ENCODE peak calls at places on chromosomes 4 and X, in ten cellular contexts. Q is naive thymus-derived CD8-positive, alpha-beta T cell; I is head of caudate nucleus; R is gastrocnemius medialis; W is CD8-positive, alpha-beta T cell; A is astrocyte of the hippocampus; B is NCI-H1092; V is pancreas; G is dorsolateral prefrontal cortex; J is stomach. S is an unnamed sample.
A peak's percentile ranks its signal among the peaks of the same experiment; 100 is the strongest.

GRCh38 chr4:7425591-7426468 is 8.9 kb downstream of the PSAPL1 start:
- DNase-seq in Q (no peak), R (no peak), G (no peak), J (peak; percentile 23), A (no peak), B (no peak), W (no peak), I (peak; percentile 11), V (no peak), S (no peak)

GRCh38 chrX:68748030-68748429 is 80.8 kb upstream of the EFNB1 start:
- DNase-seq in B (no peak), W (no peak), Q (no peak), I (no peak), G (no peak), A (no peak), R (no peak), V (no peak), J (no peak), S (no peak)

GRCh38 chrX:111100191-111100590 is 4.2 kb downstream of the PAK3 start:
- DNase-seq in R (no peak), V (no peak), G (no peak), Q (peak; percentile 41), I (no peak), J (no peak), B (peak; percentile 40), W (no peak), A (peak; percentile 60), S (peak; percentile 13)

GRCh38 chrX:21778236-21778635 is 20.3 kb upstream of the SMPX start:
- DNase-seq in G (no peak), Q (no peak), V (no peak), A (no peak), I (no peak), W (no peak), J (no peak), B (no peak), R (no peak), S (no peak)

GRCh38 chr4:22552802-22553201 is 36.9 kb upstream of the ADGRA3 start:
- DNase-seq in W (no peak), J (no peak), V (no peak), R (no peak), G (no peak), I (no peak), B (no peak), Q (no peak), A (no peak), S (no peak)

GRCh38 chr4:19523964-19524363 is 727.7 kb upstream of the SLIT2 start:
- DNase-seq in B (no peak), V (no peak), Q (no peak), G (no peak), W (no peak), J (no peak), A (no peak), R (no peak), I (no peak), S (no peak)

GRCh38 chrX:56802428-56802827 is 73.4 kb downstream of the NBDY start:
- DNase-seq in B (no peak), W (no peak), V (no peak), Q (no peak), G (no peak), J (no peak), R (no peak), A (no peak), I (no peak), S (no peak)

GRCh38 chrX:130299279-130300009 is 30.7 kb upstream of the ZNF280C start:
- DNase-seq in J (peak; percentile 44), G (no peak), W (no peak), A (no peak), Q (no peak), V (no peak), R (no peak), B (peak; percentile 56), I (no peak), S (no peak)

GRCh38 chrX:48800574-48801280 is 1.1 kb upstream of the HDAC6 start:
- DNase-seq in Q (no peak), I (no peak), R (no peak), W (no peak), V (no peak), J (no peak), B (no peak), G (no peak), A (no peak), S (no peak)

GRCh38 chrX:119398974-119399771 is at the start of gene SLC25A43:
- DNase-seq in A (peak; percentile 56), V (peak; percentile 46), J (peak; percentile 49), I (peak; percentile 25), G (peak; percentile 29), B (no peak), Q (peak; percentile 19), W (no peak), R (no peak), S (no peak)

GRCh38 chr4:1593038-1593417 is 91.1 kb downstream of the FAM53A start:
- DNase-seq in W (no peak), I (no peak), Q (no peak), B (no peak), R (no peak), J (no peak), A (no peak), G (no peak), V (peak; percentile 14), S (no peak)

GRCh38 chr4:6772223-6772928 is 10.2 kb upstream of the KIAA0232 start:
- DNase-seq in J (no peak), Q (no peak), W (no peak), B (no peak), R (no peak), V (no peak), A (peak; percentile 46), G (peak; percentile 26), I (no peak), S (no peak)

GRCh38 chr4:106032851-106033286 is 137.6 kb downstream of the NPNT start:
- DNase-seq in W (no peak), B (no peak), R (no peak), Q (no peak), G (no peak), I (no peak), A (peak; percentile 74), V (no peak), J (no peak), S (no peak)

GRCh38 chrX:25858273-25858880 is 279.8 kb upstream of the MAGEB18 start:
- DNase-seq in W (no peak), R (no peak), V (no peak), I (no peak), J (no peak), Q (no peak), G (no peak), B (no peak), A (peak; percentile 20), S (no peak)

GRCh38 chr4:173478884-173479283 is 51.1 kb downstream of the HAND2 start:
- DNase-seq in Q (no peak), B (no peak), W (no peak), J (no peak), V (no peak), I (no peak), A (peak; percentile 55), G (no peak), R (no peak), S (no peak)

GRCh38 chr4:149056615-149057014 is 614.4 kb upstream of the NR3C2 start:
- DNase-seq in W (no peak), R (no peak), G (no peak), B (no peak), V (no peak), A (no peak), I (no peak), J (no peak), Q (no peak), S (no peak)

GRCh38 chrX:151789179-151789800 is 54.7 kb downstream of the CNGA2 start:
- DNase-seq in B (no peak), I (no peak), J (peak; percentile 32), Q (no peak), R (peak; percentile 10), V (no peak), W (no peak), G (no peak), A (peak; percentile 92), S (peak; percentile 80)

GRCh38 chr4:38856524-38857337 is at the start of gene TLR6:
- DNase-seq in A (peak; percentile 68), Q (peak; percentile 84), V (no peak), W (peak; percentile 51), R (no peak), J (peak; percentile 68), G (peak; percentile 18), I (peak; percentile 28), B (peak; percentile 34), S (no peak)

GRCh38 chrX:51836823-51837222 is 56.6 kb upstream of the MAGED1 start:
- DNase-seq in Q (no peak), G (no peak), A (no peak), W (no peak), J (no peak), V (no peak), R (no peak), I (no peak), B (no peak), S (no peak)

GRCh38 chr4:5785806-5786680 is 75.0 kb downstream of the EVC start:
- DNase-seq in J (no peak), R (no peak), V (no peak), B (no peak), Q (no peak), I (no peak), A (peak; percentile 68), W (no peak), G (no peak), S (peak; percentile 59)

GRCh38 chr4:57418133-57418532 is 307.9 kb upstream of the IGFBP7 start:
- DNase-seq in W (no peak), I (no peak), A (no peak), R (no peak), Q (no peak), B (no peak), G (no peak), V (no peak), J (no peak), S (no peak)

GRCh38 chr4:101597204-101597603 is 193.3 kb upstream of the BANK1 start:
- DNase-seq in I (no peak), B (no peak), V (no peak), R (no peak), Q (peak; percentile 36), J (no peak), G (no peak), W (peak; percentile 7), A (no peak), S (no peak)

GRCh38 chr4:19187104-19187503 is 1064.6 kb upstream of the SLIT2 start:
- DNase-seq in B (no peak), V (no peak), A (peak; percentile 33), W (no peak), R (no peak), G (no peak), I (no peak), J (no peak), Q (no peak), S (no peak)

GRCh38 chr4:56434599-56435000 is 815 bp downstream of the PPAT start:
- DNase-seq in Q (no peak), B (peak; percentile 58), W (no peak), J (peak; percentile 59), I (no peak), A (no peak), G (peak; percentile 48), V (no peak), R (no peak), S (no peak)

GRCh38 chrX:100687128-100687527 is 43.1 kb downstream of the SRPX2 start:
- DNase-seq in I (no peak), G (no peak), V (no peak), J (no peak), A (no peak), W (no peak), B (no peak), R (no peak), Q (no peak), S (no peak)

GRCh38 chrX:46543441-46543840 is 1.8 kb downstream of the ZNF674 start:
- DNase-seq in V (no peak), J (no peak), Q (no peak), B (no peak), G (no peak), A (no peak), W (no peak), I (no peak), R (no peak), S (no peak)

GRCh38 chr4:55125087-55125721 is at the start of gene KDR:
- DNase-seq in J (peak; percentile 46), A (peak; percentile 83), I (peak; percentile 42), R (peak; percentile 13), B (no peak), Q (no peak), W (no peak), G (no peak), V (no peak), S (no peak)

GRCh38 chr4:40525811-40526598 is 103.7 kb downstream of the RBM47 start:
- DNase-seq in J (peak; percentile 53), W (no peak), B (no peak), G (no peak), A (peak; percentile 91), R (peak; percentile 5), I (no peak), V (no peak), Q (no peak), S (peak; percentile 81)

S was measured in astrocyte of the cerebellum.